ENCODE peak calls at places on chromosome X, in four cellular contexts. E is Panc1, C is K562, X is HepG2. T is an unnamed sample.

GRCh38 chrX:6129195-6129594 is 99.5 kb downstream of the NLGN4X start:
- DNase-seq in X (no peak), C (no peak), E (no peak), T (no peak)

GRCh38 chrX:30887721-30888120 is 1.3 kb downstream of the TAB3 start:
- DNase-seq in X (no peak), E (no peak), C (no peak), T (no peak)

GRCh38 chrX:129957241-129958099 is 25.0 kb upstream of the BCORL1 start:
- DNase-seq in X (no peak), C (peak; percentile 80), E (no peak), T (peak; percentile 15)

GRCh38 chrX:30864383-30864785 is 24.7 kb downstream of the TAB3 start:
- DNase-seq in X (peak; percentile 2), C (no peak), E (no peak), T (no peak)

GRCh38 chrX:119398587-119398973 is 556 bp upstream of the SLC25A43 start:
- DNase-seq in E (no peak), X (peak; percentile 7), C (no peak), T (no peak)

GRCh38 chrX:153761863-153762262 is 2.2 kb upstream of the PLXNB3 start:
- DNase-seq in E (no peak), C (no peak), X (no peak), T (no peak)

GRCh38 chrX:130696542-130696941 is 206.5 kb downstream of the ENOX2 start:
- DNase-seq in E (no peak), C (no peak), X (no peak), T (no peak)

GRCh38 chrX:64291106-64291505 is 60.7 kb upstream of the ASB12 start:
- DNase-seq in E (no peak), C (no peak), X (no peak), T (no peak)

GRCh38 chrX:96052078-96052477 is 632.6 kb upstream of the DIAPH2 start:
- DNase-seq in E (no peak), X (no peak), C (no peak), T (no peak)

GRCh38 chrX:68498044-68498507 is 775 bp upstream of the YIPF6 start:
- DNase-seq in C (no peak), X (peak; percentile 19), E (no peak), T (no peak)

GRCh38 chrX:19593684-19594083 is 78.4 kb upstream of the MAP3K15 start:
- DNase-seq in X (peak; percentile 9), C (no peak), E (no peak), T (peak; percentile 3)

GRCh38 chrX:153464116-153464515 is 6.3 kb downstream of the HAUS7 start:
- DNase-seq in X (no peak), C (no peak), E (no peak), T (no peak)

GRCh38 chrX:97846228-97846627 is 962.5 kb downstream of the RPA4 start:
- DNase-seq in E (no peak), C (no peak), X (no peak), T (no peak)

GRCh38 chrX:103446665-103447302 is 70.4 kb downstream of the BEX3 start:
- DNase-seq in C (no peak), X (no peak), E (no peak), T (no peak)

GRCh38 chrX:15398874-15399273 is 14.7 kb upstream of the VEGFD start:
- DNase-seq in C (no peak), X (no peak), E (no peak), T (no peak)

GRCh38 chrX:129115104-129115503 is 408.2 kb downstream of the SMARCA1 start:
- DNase-seq in C (peak; percentile 56), X (peak; percentile 45), E (no peak), T (peak; percentile 31)

GRCh38 chrX:149650162-149650561 is 18.6 kb upstream of the TMEM185A start:
- DNase-seq in E (no peak), X (no peak), C (no peak), T (no peak)

GRCh38 chrX:100643212-100643611 is 787 bp upstream of the SRPX2 start:
- DNase-seq in E (no peak), C (no peak), X (no peak), T (no peak)

GRCh38 chrX:17738002-17738713 is 865 bp downstream of the SCML1 start:
- DNase-seq in C (no peak), E (no peak), X (peak; percentile 56), T (no peak)

GRCh38 chrX:12138366-12139313 is at the start of gene FRMPD4:
- DNase-seq in E (no peak), C (no peak), X (no peak), T (no peak)

GRCh38 chrX:129606918-129607317 is 47.8 kb downstream of the APLN start:
- DNase-seq in X (peak; percentile 30), E (peak; percentile 41), C (peak; percentile 67), T (peak; percentile 23)

GRCh38 chrX:2388669-2389068 is 112.1 kb downstream of the DHRSX start:
- DNase-seq in X (no peak), C (no peak), E (no peak), T (no peak)

GRCh38 chrX:74550295-74550802 is 64.1 kb downstream of the RLIM start:
- DNase-seq in X (peak; percentile 53), E (no peak), C (peak; percentile 70), T (peak; percentile 51)

GRCh38 chrX:102832661-102833060 is 104.4 kb upstream of the RAB40AL start:
- DNase-seq in C (peak; percentile 18), E (no peak), X (no peak), T (no peak)

GRCh38 chrX:46713672-46714487 is 45.0 kb downstream of the SLC9A7 start:
- DNase-seq in C (no peak), E (no peak), X (no peak), T (no peak)

GRCh38 chrX:119189115-119189514 is 47.0 kb upstream of the PGRMC1 start:
- DNase-seq in E (no peak), C (peak; percentile 6), X (no peak), T (no peak)

GRCh38 chrX:16125520-16126149 is 2.3 kb downstream of the GRPR start:
- DNase-seq in E (no peak), C (no peak), X (no peak), T (no peak)

GRCh38 chrX:7083468-7084396 is 63.8 kb upstream of the STS start:
- DNase-seq in X (no peak), C (no peak), E (no peak), T (peak; percentile 23)

GRCh38 chrX:98398542-98398941 is 1514.8 kb downstream of the RPA4 start:
- DNase-seq in C (no peak), X (no peak), E (no peak), T (no peak)

GRCh38 chrX:12790878-12791252 is 347 bp upstream of the PRPS2 start:
- DNase-seq in E (no peak), C (no peak), X (no peak), T (no peak)

GRCh38 chrX:151759041-151759440 is 24.5 kb downstream of the CNGA2 start:
- DNase-seq in X (no peak), E (no peak), C (no peak), T (no peak)
- TF ChIP-seq TCF7L2 in X (no peak), E (no peak), C (no peak), T (no peak)

GRCh38 chrX:134547047-134547679 is 87.2 kb downstream of the HPRT1 start:
- DNase-seq in X (no peak), E (no peak), C (no peak), T (no peak)

GRCh38 chrX:134554291-134554690 is 94.3 kb downstream of the HPRT1 start:
- DNase-seq in X (no peak), E (no peak), C (no peak), T (no peak)

GRCh38 chrX:134548257-134548732 is 88.3 kb downstream of the HPRT1 start:
- DNase-seq in C (no peak), E (no peak), X (no peak), T (no peak)

GRCh38 chrX:134548844-134549205 is 88.9 kb downstream of the HPRT1 start:
- DNase-seq in E (no peak), C (no peak), X (no peak), T (no peak)

GRCh38 chrX:134551365-134552095 is 91.6 kb downstream of the HPRT1 start:
- DNase-seq in X (no peak), E (no peak), C (no peak), T (no peak)
- TF ChIP-seq TCF7L2 in X (no peak), E (no peak), C (no peak), T (no peak)

DNA sequence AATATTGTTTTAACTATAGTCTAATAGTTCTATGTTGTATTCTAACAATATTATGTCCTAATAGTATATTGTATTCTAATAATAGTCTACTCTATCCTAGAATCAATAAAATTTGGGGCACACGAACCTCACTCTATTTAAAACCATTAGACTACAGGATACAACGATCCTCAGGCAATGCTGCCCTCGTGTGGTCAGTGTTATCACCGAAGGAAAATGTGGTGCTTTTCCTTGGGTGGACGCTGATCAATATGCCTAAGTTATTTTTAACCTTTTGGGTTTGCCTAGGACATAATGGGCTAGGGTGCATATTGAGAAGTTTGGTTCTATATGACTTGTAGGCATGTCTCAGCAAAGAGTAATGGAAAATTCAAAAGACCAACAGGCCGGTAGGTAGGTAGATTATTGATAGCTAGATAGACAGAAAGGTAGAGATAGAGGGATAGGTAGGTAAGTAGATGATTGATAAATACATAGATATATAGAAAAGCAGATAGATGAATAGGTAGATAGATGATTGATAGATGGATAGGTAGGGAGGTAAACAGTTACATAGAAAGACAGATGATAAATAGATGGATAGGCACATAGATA is 75.1 kb downstream of the PRKX start:
- DNase-seq in C (peak; percentile 52), X (peak; percentile 11), E (no peak), T (peak; percentile 7)
- TF ChIP-seq TCF7L2 in C (no peak), X (no peak), E (no peak), T (no peak)

DNA sequence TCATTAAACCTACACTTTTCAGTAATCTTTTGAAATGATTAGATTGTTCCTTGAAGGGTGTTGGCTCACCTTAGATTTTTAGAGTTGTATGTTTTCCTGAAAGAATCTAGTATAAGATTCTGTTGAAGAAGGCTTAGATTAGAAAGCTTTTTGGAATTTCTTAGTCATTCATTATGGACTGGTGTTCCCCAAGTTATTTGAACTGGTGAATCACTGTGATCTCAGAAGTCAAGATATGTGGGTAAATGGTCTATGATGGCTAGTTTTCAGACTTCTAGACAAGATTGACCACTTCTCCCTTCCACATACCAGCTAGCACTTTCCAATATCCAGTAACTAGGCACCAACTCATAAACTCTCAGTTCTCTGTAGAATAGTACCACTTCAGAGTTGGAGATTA is 138.1 kb downstream of the KDM6A start:
- DNase-seq in X (no peak), C (no peak), E (peak; percentile 4), T (no peak)
- TF ChIP-seq TCF7L2 in X (no peak), C (no peak), E (no peak), T (no peak)